ENCODE peak calls at places on chromosomes 3 and 15, in six cellular contexts. R is heart right ventricle, A is astrocyte, N is fibroblast of mammary gland, K is HCT116, Y is astrocyte of the spinal cord. B is an unnamed sample.

GRCh38 chr15:57319226-57319918 is 56.9 kb upstream of the CGNL1 start:
- DNase-seq in A (no peak), Y (no peak), R (no peak), K (no peak), N (no peak), B (no peak)

GRCh38 chr3:123696796-123697195 is 111.9 kb upstream of the HACD2 start:
- DNase-seq in R (no peak), N (no peak), A (no peak), Y (no peak), K (no peak), B (no peak)

GRCh38 chr3:39272191-39272590 is 7.6 kb downstream of the CX3CR1 start:
- DNase-seq in R (no peak), K (no peak), A (no peak), N (no peak), Y (no peak), B (no peak)

GRCh38 chr3:58623478-58623877 is 43.1 kb downstream of the FAM3D start:
- DNase-seq in R (no peak), A (no peak), K (no peak), N (no peak), Y (no peak), B (no peak)

GRCh38 chr15:58287891-58288290 is 143.9 kb upstream of the LIPC start:
- DNase-seq in R (no peak), A (no peak), N (no peak), K (no peak), Y (no peak), B (no peak)

GRCh38 chr3:98778852-98779379 is 15.8 kb downstream of the ST3GAL6 start:
- DNase-seq in Y (peak; percentile 89), N (peak; percentile 95), A (peak; percentile 99), K (no peak), R (no peak), B (peak; percentile 99)

GRCh38 chr3:159766563-159767185 is 222.0 kb upstream of the IL12A start:
- DNase-seq in Y (peak; percentile 53), N (peak; percentile 52), A (no peak), R (no peak), K (no peak), B (peak; percentile 54)

GRCh38 chr15:55696221-55696620 is 46.7 kb downstream of the PRTG start:
- DNase-seq in A (peak; percentile 12), R (no peak), K (no peak), N (no peak), Y (no peak), B (no peak)

GRCh38 chr15:55241193-55241592 is 44.5 kb upstream of the RSL24D1 start:
- DNase-seq in N (no peak), Y (no peak), K (no peak), R (no peak), A (no peak), B (no peak)

GRCh38 chr15:35458176-35458856 is 87.6 kb downstream of the DPH6 start:
- DNase-seq in A (no peak), N (peak; percentile 45), Y (no peak), K (no peak), R (no peak), B (no peak)

GRCh38 chr15:93239993-93240392 is 151.0 kb upstream of the RGMA start:
- DNase-seq in K (no peak), Y (no peak), N (no peak), A (no peak), R (no peak), B (no peak)

GRCh38 chr3:130905551-130905950 is 11.7 kb downstream of the ATP2C1 start:
- DNase-seq in Y (peak; percentile 22), A (no peak), N (peak; percentile 63), K (no peak), R (no peak), B (peak; percentile 79)

GRCh38 chr3:139312959-139313358 is 30.9 kb upstream of the MRPS22 start:
- DNase-seq in Y (no peak), K (no peak), A (peak; percentile 66), R (no peak), N (peak; percentile 21), B (peak; percentile 45)

GRCh38 chr3:86800116-86800515 is 190.8 kb downstream of the VGLL3 start:
- DNase-seq in R (no peak), N (no peak), Y (no peak), A (no peak), K (no peak), B (no peak)

GRCh38 chr3:51703026-51703775 is 3.7 kb upstream of the GRM2 start:
- DNase-seq in K (no peak), N (no peak), Y (no peak), R (no peak), A (no peak), B (no peak)

GRCh38 chr3:190375250-190375649 is 12.7 kb upstream of the CLDN16 start:
- DNase-seq in N (no peak), K (no peak), A (no peak), Y (no peak), R (no peak), B (no peak)

GRCh38 chr15:67054676-67055075 is 10.7 kb upstream of the SMAD3 start:
- DNase-seq in A (no peak), K (no peak), R (no peak), N (no peak), Y (no peak), B (no peak)

GRCh38 chr3:191961529-191961928 is 500.6 kb downstream of the PYDC2 start:
- DNase-seq in Y (no peak), R (no peak), N (no peak), A (no peak), K (no peak), B (no peak)

GRCh38 chr15:57216288-57216687 is 160.0 kb upstream of the CGNL1 start:
- DNase-seq in R (no peak), A (peak; percentile 91), N (peak; percentile 91), K (no peak), Y (peak; percentile 85), B (peak; percentile 85)

GRCh38 chr3:186239321-186239720 is 122.7 kb downstream of the DGKG start:
- DNase-seq in N (no peak), Y (peak; percentile 24), K (no peak), R (no peak), A (no peak), B (no peak)
- TF ChIP-seq CTCF in N (no peak), Y (no peak), K (peak; percentile 23), R (peak; percentile 34), A (peak; percentile 4), B (no peak)

GRCh38 chr15:43518073-43518761 is 809 bp downstream of the MAP1A start:
- DNase-seq in N (no peak), K (no peak), A (peak; percentile 60), R (no peak), Y (peak; percentile 54), B (peak; percentile 40)

GRCh38 chr15:43521419-43521818 is 4.0 kb downstream of the MAP1A start:
- DNase-seq in Y (no peak), R (no peak), N (no peak), K (no peak), A (no peak), B (no peak)

GRCh38 chr15:43520138-43520537 is 2.7 kb downstream of the MAP1A start:
- DNase-seq in N (no peak), R (no peak), A (no peak), Y (no peak), K (no peak), B (no peak)

GRCh38 chr15:43517354-43518072 is at the start of gene MAP1A:
- DNase-seq in N (peak; percentile 54), A (peak; percentile 53), R (peak; percentile 61), K (no peak), Y (peak; percentile 67), B (peak; percentile 70)

DNA sequence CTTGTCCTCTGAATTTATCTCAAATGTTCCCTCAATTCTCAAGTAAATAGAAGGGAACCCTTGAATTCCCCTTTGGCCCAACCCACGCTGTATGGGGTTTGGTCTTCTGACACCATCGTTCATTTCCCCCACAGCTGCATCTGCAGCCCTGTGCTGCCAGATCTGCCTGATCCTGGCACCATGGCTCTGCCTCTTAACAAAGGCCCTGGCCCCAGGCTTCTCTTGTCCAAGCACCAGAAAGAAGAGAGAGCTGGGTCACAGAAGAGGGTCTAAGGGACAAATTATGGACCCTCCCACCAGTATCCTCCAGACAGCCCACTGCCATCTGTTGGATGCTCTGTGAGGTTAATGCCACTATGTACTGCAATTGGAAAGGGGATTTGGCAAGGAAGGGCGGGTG is 1.8 kb downstream of the MAP1A start:
- DNase-seq in Y (no peak), N (no peak), K (no peak), R (no peak), A (no peak), B (no peak)
- H3K4me3 ChIP-seq in Y (peak overlapping the region; percentile 74), N (no peak overlapping the region), K (no peak overlapping the region), R (peak overlapping the region; percentile 65), A (peak overlapping the region; percentile 82), B (peak overlapping the region; percentile 73)

DNA sequence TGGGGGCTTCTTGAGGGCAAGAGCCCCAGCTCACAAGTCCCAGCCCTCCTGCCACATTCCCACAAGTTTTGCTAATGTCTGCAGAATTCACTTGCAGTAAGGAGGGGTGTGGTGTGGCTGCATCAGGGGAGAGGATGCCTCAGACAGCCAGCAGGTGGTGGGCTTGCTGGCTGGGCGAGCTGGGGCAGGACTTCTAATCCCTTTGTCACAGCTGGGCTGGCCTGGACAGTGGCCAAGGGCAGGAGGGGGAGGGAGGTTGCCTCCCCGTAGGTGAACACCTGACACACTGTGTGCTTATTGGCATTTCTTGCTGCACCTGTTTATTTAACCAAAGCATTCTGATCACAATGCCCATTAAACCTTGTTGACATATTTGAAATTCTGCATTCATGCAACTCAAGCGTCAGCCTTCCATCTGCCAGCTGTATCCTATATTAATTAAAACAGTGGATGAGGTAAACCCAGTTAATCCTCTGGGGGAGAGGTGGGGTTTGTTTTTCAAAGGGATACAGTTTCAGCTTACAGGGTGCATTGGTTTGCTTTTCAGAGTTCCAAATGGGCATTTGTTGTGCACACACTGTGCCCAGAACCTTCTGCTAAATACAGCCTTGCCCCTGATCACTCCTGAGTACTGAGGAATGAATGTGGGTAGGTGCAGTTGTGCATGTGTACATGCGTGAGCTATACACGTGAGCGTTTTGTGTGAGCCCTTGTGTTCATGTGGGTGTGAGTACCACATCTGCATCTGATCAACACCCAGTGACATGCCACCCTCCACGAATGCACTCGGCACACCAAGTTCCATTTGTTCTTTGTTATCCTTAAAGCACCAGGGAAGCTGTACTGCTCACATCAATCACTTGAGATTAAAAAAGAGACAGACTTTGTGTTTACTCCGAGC is 268.7 kb downstream of the XXYLT1 start:
- DNase-seq in Y (peak; percentile 43), N (peak; percentile 35), A (no peak), R (peak; percentile 72), K (peak; percentile 37), B (peak; percentile 32)
- TF ChIP-seq CTCF in Y (peak; percentile 69), N (peak; percentile 37), A (peak; percentile 18), R (peak; percentile 74), K (peak; percentile 76), B (peak; percentile 52)

DNA sequence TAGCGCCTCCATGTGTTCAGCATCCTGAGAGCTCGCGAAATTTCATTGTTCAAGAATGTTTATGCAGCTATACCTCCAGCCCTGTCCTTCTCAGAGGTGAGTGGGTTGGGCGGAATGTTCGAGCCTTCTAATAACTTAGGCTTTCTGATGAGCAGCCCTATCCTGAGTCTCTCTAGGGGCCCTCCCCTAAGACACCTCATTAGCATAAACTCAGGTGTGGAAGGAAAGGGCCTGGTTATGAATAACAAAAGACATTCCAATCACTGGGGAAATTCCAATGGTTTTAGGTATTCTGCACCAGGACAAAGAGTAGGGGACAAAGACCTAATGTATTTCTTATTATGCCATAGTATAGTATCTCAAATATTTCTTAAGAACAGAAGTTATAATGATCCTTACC is 138.1 kb upstream of the PDZRN3 start:
- DNase-seq in Y (no peak), K (no peak), A (no peak), R (no peak), N (no peak), B (no peak)
- H3K4me3 ChIP-seq in Y (no peak overlapping the region), K (no peak overlapping the region), A (no peak overlapping the region), R (no peak overlapping the region), N (no peak overlapping the region), B (no peak overlapping the region)

B was measured in fibroblast of the aortic adventitia.